ENCODE peak calls at places on chromosome 3, in six cellular contexts. One of them, this sample, is unnamed.

GRCh38 chr3:134344560-134344959 is 29.7 kb downstream of the AMOTL2 start:
- DNase-seq in PC-3: no peak
- DNase-seq in HCT116: no peak
- DNase-seq in GM23248: no peak
- DNase-seq in MM.1S: no peak
- DNase-seq in hepatocyte: no peak
- DNase-seq in this sample: no peak

GRCh38 chr3:167691366-167691765 is 37.6 kb upstream of the WDR49 start:
- DNase-seq in PC-3: no peak
- DNase-seq in HCT116: no peak
- DNase-seq in GM23248: no peak
- DNase-seq in MM.1S: peak; percentile 15
- DNase-seq in hepatocyte: no peak
- DNase-seq in this sample: no peak

GRCh38 chr3:189573004-189573403 is 58.2 kb upstream of the TP63 start:
- DNase-seq in PC-3: no peak
- DNase-seq in HCT116: no peak
- DNase-seq in GM23248: peak; percentile 24
- DNase-seq in MM.1S: no peak
- DNase-seq in hepatocyte: no peak
- DNase-seq in this sample: no peak

GRCh38 chr3:32256206-32256605 is 17.7 kb downstream of the CMTM8 start:
- DNase-seq in PC-3: peak; percentile 41
- DNase-seq in HCT116: no peak
- DNase-seq in GM23248: no peak
- DNase-seq in MM.1S: no peak
- DNase-seq in hepatocyte: no peak
- DNase-seq in this sample: no peak

GRCh38 chr3:58999779-59000170 is 50.0 kb downstream of the CFAP20DC start:
- DNase-seq in PC-3: no peak
- DNase-seq in HCT116: no peak
- DNase-seq in GM23248: peak; percentile 39
- DNase-seq in MM.1S: no peak
- DNase-seq in hepatocyte: no peak
- DNase-seq in this sample: no peak

GRCh38 chr3:10804183-10804648 is 11.8 kb upstream of the SLC6A11 start:
- DNase-seq in PC-3: peak; percentile 99
- DNase-seq in HCT116: peak; percentile 36
- DNase-seq in GM23248: no peak
- DNase-seq in MM.1S: no peak
- DNase-seq in hepatocyte: peak; percentile 52
- DNase-seq in this sample: no peak

GRCh38 chr3:73674280-73674679 is 49.5 kb upstream of the PDZRN3 start:
- DNase-seq in PC-3: no peak
- DNase-seq in HCT116: no peak
- DNase-seq in GM23248: no peak
- DNase-seq in MM.1S: no peak
- DNase-seq in hepatocyte: peak; percentile 16
- DNase-seq in this sample: peak; percentile 38

GRCh38 chr3:14248849-14249523 is 70.4 kb downstream of the LSM3 start:
- DNase-seq in PC-3: no peak
- DNase-seq in HCT116: no peak
- DNase-seq in GM23248: peak; percentile 32
- DNase-seq in MM.1S: no peak
- DNase-seq in hepatocyte: no peak
- DNase-seq in this sample: no peak

GRCh38 chr3:115120597-115120996 is 26.5 kb downstream of the ZBTB20 start:
- DNase-seq in PC-3: no peak
- DNase-seq in HCT116: no peak
- DNase-seq in GM23248: no peak
- DNase-seq in MM.1S: no peak
- DNase-seq in hepatocyte: no peak
- DNase-seq in this sample: no peak

GRCh38 chr3:40292637-40293036 is 16.9 kb upstream of the EIF1B start:
- DNase-seq in PC-3: no peak
- DNase-seq in HCT116: no peak
- DNase-seq in GM23248: no peak
- DNase-seq in MM.1S: no peak
- DNase-seq in hepatocyte: no peak
- DNase-seq in this sample: peak; percentile 75

GRCh38 chr3:71304684-71305083 is 278.8 kb downstream of the FOXP1 start:
- DNase-seq in PC-3: peak; percentile 52
- DNase-seq in HCT116: no peak
- DNase-seq in GM23248: peak; percentile 22
- DNase-seq in MM.1S: no peak
- DNase-seq in hepatocyte: peak; percentile 63
- DNase-seq in this sample: peak; percentile 48

GRCh38 chr3:194265505-194265892 is 85.6 kb downstream of the CPN2 start:
- DNase-seq in PC-3: peak; percentile 65
- DNase-seq in HCT116: no peak
- DNase-seq in GM23248: peak; percentile 90
- DNase-seq in MM.1S: peak; percentile 48
- DNase-seq in hepatocyte: no peak
- DNase-seq in this sample: no peak

GRCh38 chr3:147939425-147940196 is 530.4 kb downstream of the ZIC1 start:
- DNase-seq in PC-3: no peak
- DNase-seq in HCT116: no peak
- DNase-seq in GM23248: no peak
- DNase-seq in MM.1S: no peak
- DNase-seq in hepatocyte: no peak
- DNase-seq in this sample: peak; percentile 20

GRCh38 chr3:13012228-13012691 is 61.0 kb downstream of the IQSEC1 start:
- DNase-seq in PC-3: no peak
- DNase-seq in HCT116: no peak
- DNase-seq in GM23248: peak; percentile 34
- DNase-seq in MM.1S: peak; percentile 81
- DNase-seq in hepatocyte: no peak
- DNase-seq in this sample: no peak

GRCh38 chr3:183515968-183516851 is 39.3 kb downstream of the KLHL6 start:
- DNase-seq in PC-3: no peak
- DNase-seq in HCT116: no peak
- DNase-seq in GM23248: no peak
- DNase-seq in MM.1S: peak; percentile 95
- DNase-seq in hepatocyte: no peak
- DNase-seq in this sample: peak; percentile 71

GRCh38 chr3:52213901-52214300 is 11.5 kb downstream of the TLR9 start:
- DNase-seq in PC-3: no peak
- DNase-seq in HCT116: no peak
- DNase-seq in GM23248: peak; percentile 28
- DNase-seq in MM.1S: no peak
- DNase-seq in hepatocyte: no peak
- DNase-seq in this sample: no peak

GRCh38 chr3:25751691-25752090 is 31.6 kb downstream of the NGLY1 start:
- DNase-seq in PC-3: no peak
- DNase-seq in HCT116: no peak
- DNase-seq in GM23248: no peak
- DNase-seq in MM.1S: no peak
- DNase-seq in hepatocyte: no peak
- DNase-seq in this sample: no peak

GRCh38 chr3:3134750-3135448 is 8.2 kb downstream of the TRNT1 start:
- DNase-seq in PC-3: no peak
- DNase-seq in HCT116: no peak
- DNase-seq in GM23248: peak; percentile 63
- DNase-seq in MM.1S: no peak
- DNase-seq in hepatocyte: no peak
- DNase-seq in this sample: no peak

GRCh38 chr3:70992557-70992956 is 591.0 kb downstream of the FOXP1 start:
- DNase-seq in PC-3: no peak
- DNase-seq in HCT116: no peak
- DNase-seq in GM23248: peak; percentile 50
- DNase-seq in MM.1S: no peak
- DNase-seq in hepatocyte: no peak
- DNase-seq in this sample: no peak

GRCh38 chr3:166029507-166029906 is 192.3 kb upstream of the BCHE start:
- DNase-seq in PC-3: no peak
- DNase-seq in HCT116: no peak
- DNase-seq in GM23248: no peak
- DNase-seq in MM.1S: no peak
- DNase-seq in hepatocyte: no peak
- DNase-seq in this sample: no peak

GRCh38 chr3:101829878-101830277 is 19.4 kb upstream of the NFKBIZ start:
- DNase-seq in PC-3: no peak
- DNase-seq in HCT116: no peak
- DNase-seq in GM23248: no peak
- DNase-seq in MM.1S: no peak
- DNase-seq in hepatocyte: no peak
- DNase-seq in this sample: no peak

GRCh38 chr3:59818033-59818936 is 768.5 kb upstream of the CFAP20DC start:
- DNase-seq in PC-3: peak; percentile 96
- DNase-seq in HCT116: peak; percentile 85
- DNase-seq in GM23248: peak; percentile 99
- DNase-seq in MM.1S: no peak
- DNase-seq in hepatocyte: peak; percentile 52
- DNase-seq in this sample: no peak

DNA sequence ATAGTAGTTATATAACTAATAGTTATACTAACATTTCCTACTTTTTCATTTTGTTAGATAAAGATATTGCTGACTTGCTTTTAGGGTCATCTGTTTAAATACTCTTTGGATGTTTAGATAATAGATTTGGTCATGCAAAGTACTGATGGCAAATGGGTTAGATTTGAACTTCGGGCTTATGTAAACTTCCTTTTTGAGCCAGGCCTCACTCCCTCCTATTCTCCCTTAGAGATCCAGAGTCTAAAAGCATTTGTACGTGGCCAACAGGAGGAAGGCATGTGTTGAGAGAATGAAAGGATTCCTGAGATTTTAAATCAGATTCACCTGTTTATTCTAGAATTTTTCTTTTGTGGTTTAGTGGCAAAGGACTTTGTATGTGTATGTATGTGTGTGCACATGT is 106.4 kb upstream of the GBE1 start:
- DNase-seq in PC-3: no peak
- DNase-seq in HCT116: no peak
- DNase-seq in GM23248: no peak
- DNase-seq in MM.1S: no peak
- DNase-seq in hepatocyte: no peak
- DNase-seq in this sample: no peak
- TF ChIP-seq EZH2 in PC-3: no peak
- TF ChIP-seq EZH2 in HCT116: no peak
- TF ChIP-seq EZH2 in GM23248: no peak
- TF ChIP-seq EZH2 in MM.1S: no peak
- TF ChIP-seq EZH2 in hepatocyte: no peak
- TF ChIP-seq EZH2 in this sample: no peak

DNA sequence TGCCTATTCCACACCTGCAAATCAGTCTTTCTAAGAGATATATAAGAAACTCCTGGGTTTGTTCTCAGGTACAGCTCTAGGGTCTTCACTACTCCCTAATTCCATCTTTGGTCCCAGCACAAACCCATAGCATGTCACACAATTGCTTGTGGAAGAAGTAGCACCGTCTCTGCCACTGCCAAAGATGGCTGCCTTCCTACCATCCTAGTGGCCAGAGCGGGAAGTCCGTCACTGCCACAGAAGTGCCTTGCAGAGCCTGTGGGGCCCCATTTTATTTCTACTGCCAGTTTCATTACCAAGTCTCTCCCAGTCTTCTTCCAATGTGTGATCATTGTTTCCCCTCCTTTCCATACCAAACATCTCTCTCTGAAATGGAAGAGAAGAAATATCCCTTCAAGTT is 107.6 kb downstream of the CD47 start:
- DNase-seq in PC-3: no peak
- DNase-seq in HCT116: no peak
- DNase-seq in GM23248: no peak
- DNase-seq in MM.1S: no peak
- DNase-seq in hepatocyte: no peak
- DNase-seq in this sample: peak; percentile 28
- H3K9me2 ChIP-seq in PC-3: no peaks in the 10 kb centered on the region
- H3K9me2 ChIP-seq in HCT116: no peaks in the 10 kb centered on the region
- H3K9me2 ChIP-seq in GM23248: no peaks in the 10 kb centered on the region
- H3K9me2 ChIP-seq in MM.1S: no peaks in the 10 kb centered on the region
- H3K9me2 ChIP-seq in hepatocyte: no peaks in the 10 kb centered on the region
- H3K9me2 ChIP-seq in this sample: peaks cover 8% of the 10 kb centered on the region

GRCh38 chr3:43859766-43860165 is 169.0 kb downstream of the ABHD5 start:
- DNase-seq in PC-3: no peak
- DNase-seq in HCT116: no peak
- DNase-seq in GM23248: no peak
- DNase-seq in MM.1S: no peak
- DNase-seq in hepatocyte: no peak
- DNase-seq in this sample: no peak

GRCh38 chr3:43857361-43858051 is 166.8 kb downstream of the ABHD5 start:
- DNase-seq in PC-3: no peak
- DNase-seq in HCT116: no peak
- DNase-seq in GM23248: peak; percentile 55
- DNase-seq in MM.1S: no peak
- DNase-seq in hepatocyte: no peak
- DNase-seq in this sample: no peak

GRCh38 chr3:43856761-43857160 is 166.0 kb downstream of the ABHD5 start:
- DNase-seq in PC-3: no peak
- DNase-seq in HCT116: no peak
- DNase-seq in GM23248: no peak
- DNase-seq in MM.1S: no peak
- DNase-seq in hepatocyte: no peak
- DNase-seq in this sample: no peak

GRCh38 chr3:43856351-43856750 is 165.6 kb downstream of the ABHD5 start:
- DNase-seq in PC-3: no peak
- DNase-seq in HCT116: no peak
- DNase-seq in GM23248: no peak
- DNase-seq in MM.1S: no peak
- DNase-seq in hepatocyte: no peak
- DNase-seq in this sample: no peak

GRCh38 chr3:43858052-43858701 is 167.4 kb downstream of the ABHD5 start:
- DNase-seq in PC-3: no peak
- DNase-seq in HCT116: no peak
- DNase-seq in GM23248: no peak
- DNase-seq in MM.1S: peak; percentile 10
- DNase-seq in hepatocyte: no peak
- DNase-seq in this sample: peak; percentile 39
- TF ChIP-seq EZH2 in PC-3: no peak
- TF ChIP-seq EZH2 in HCT116: no peak
- TF ChIP-seq EZH2 in GM23248: no peak
- TF ChIP-seq EZH2 in MM.1S: no peak
- TF ChIP-seq EZH2 in hepatocyte: no peak
- TF ChIP-seq EZH2 in this sample: no peak

DNA sequence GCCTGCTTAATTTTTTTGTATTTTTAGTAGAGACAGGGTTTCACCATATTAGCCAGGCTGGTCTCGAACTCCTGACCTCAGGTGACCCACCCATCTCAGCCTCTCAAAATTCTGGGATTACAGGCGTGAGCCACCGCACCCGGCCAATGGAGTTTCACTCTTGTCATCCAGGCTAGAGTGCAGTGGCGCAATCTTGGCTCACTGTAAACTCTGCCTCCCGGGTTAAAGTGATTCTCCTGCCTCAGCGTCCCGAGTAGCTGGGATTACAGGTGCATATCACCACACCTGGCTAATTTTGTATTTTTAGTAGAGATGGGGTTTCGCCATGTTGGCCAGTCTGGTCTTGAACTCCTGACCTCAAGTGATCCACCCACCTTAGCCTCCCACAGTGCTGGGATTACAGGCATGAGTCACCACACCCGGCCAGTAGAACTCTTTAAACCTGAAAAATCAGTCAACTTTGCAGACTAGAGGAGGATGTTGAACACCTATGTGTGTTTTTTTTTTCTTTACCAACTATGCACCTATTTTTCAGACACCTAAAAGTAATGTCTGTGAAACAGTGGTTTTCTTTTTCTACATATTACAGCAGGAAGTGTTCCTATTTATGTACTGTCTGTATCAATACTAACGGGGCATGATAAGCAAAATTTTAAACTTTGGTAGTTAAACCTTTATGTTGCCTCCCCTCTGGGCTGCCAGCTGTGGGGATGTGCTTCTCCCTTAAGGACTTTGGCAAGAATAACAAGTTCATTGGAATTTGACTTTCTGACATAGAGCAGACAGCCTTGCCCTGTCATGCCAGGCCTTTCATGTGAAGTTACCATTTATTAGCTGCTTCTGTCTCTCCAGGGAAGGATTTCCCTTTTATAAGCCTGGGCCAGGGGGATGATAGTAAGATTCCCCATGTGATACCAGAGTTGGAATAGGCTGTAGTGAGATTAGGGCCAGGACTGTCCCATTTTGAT is 8.1 kb downstream of the ARIH2 start:
- DNase-seq in PC-3: peak; percentile 39
- DNase-seq in HCT116: no peak
- DNase-seq in GM23248: peak; percentile 34
- DNase-seq in MM.1S: no peak
- DNase-seq in hepatocyte: peak; percentile 13
- DNase-seq in this sample: no peak
- H3K9me2 ChIP-seq in PC-3: no peaks in the 10 kb centered on the region
- H3K9me2 ChIP-seq in HCT116: no peaks in the 10 kb centered on the region
- H3K9me2 ChIP-seq in GM23248: no peaks in the 10 kb centered on the region
- H3K9me2 ChIP-seq in MM.1S: no peaks in the 10 kb centered on the region
- H3K9me2 ChIP-seq in hepatocyte: no peaks in the 10 kb centered on the region
- H3K9me2 ChIP-seq in this sample: no peaks in the 10 kb centered on the region